ENCODE peak calls at places on chromosomes 11 and 22, in nine cellular contexts. One of them, this sample, is unnamed.

GRCh38 chr11:11533751-11534150 is 88.1 kb downstream of the GALNT18 start:
- DNase-seq in tibial nerve: no peak
- DNase-seq in GM10248: no peak
- DNase-seq in mammary epithelial cell: no peak
- DNase-seq in HFFc6: no peak
- DNase-seq in spleen: no peak
- DNase-seq in psoas muscle: no peak
- DNase-seq in kidney: no peak
- DNase-seq in GM06990: no peak
- DNase-seq in this sample: no peak

GRCh38 chr11:119144825-119145476 is 3.9 kb upstream of the ABCG4 start:
- DNase-seq in GM06990: no peak
- DNase-seq in tibial nerve: peak
- DNase-seq in HFFc6: peak
- DNase-seq in GM10248: peak
- DNase-seq in psoas muscle: peak
- DNase-seq in kidney: peak
- DNase-seq in spleen: no peak
- DNase-seq in mammary epithelial cell: peak
- DNase-seq in this sample: peak

GRCh38 chr11:31102316-31102715 is 267.2 kb downstream of the DCDC1 start:
- DNase-seq in HFFc6: no peak
- DNase-seq in GM06990: no peak
- DNase-seq in mammary epithelial cell: no peak
- DNase-seq in GM10248: no peak
- DNase-seq in kidney: no peak
- DNase-seq in tibial nerve: no peak
- DNase-seq in psoas muscle: no peak
- DNase-seq in spleen: no peak
- DNase-seq in this sample: no peak

GRCh38 chr11:11501546-11502274 is 120.1 kb downstream of the GALNT18 start:
- DNase-seq in GM10248: no peak
- DNase-seq in psoas muscle: no peak
- DNase-seq in tibial nerve: no peak
- DNase-seq in mammary epithelial cell: no peak
- DNase-seq in GM06990: no peak
- DNase-seq in HFFc6: no peak
- DNase-seq in kidney: no peak
- DNase-seq in spleen: no peak
- DNase-seq in this sample: no peak

GRCh38 chr11:125165111-125165663 is 636 bp downstream of the PKNOX2 start:
- DNase-seq in psoas muscle: peak
- DNase-seq in tibial nerve: no peak
- DNase-seq in spleen: no peak
- DNase-seq in kidney: peak
- DNase-seq in GM10248: peak
- DNase-seq in mammary epithelial cell: peak
- DNase-seq in GM06990: no peak
- DNase-seq in HFFc6: no peak
- DNase-seq in this sample: peak

GRCh38 chr11:11960687-11961086 is 47.7 kb downstream of the DKK3 start:
- DNase-seq in tibial nerve: no peak
- DNase-seq in GM06990: no peak
- DNase-seq in spleen: no peak
- DNase-seq in HFFc6: no peak
- DNase-seq in kidney: no peak
- DNase-seq in mammary epithelial cell: no peak
- DNase-seq in GM10248: no peak
- DNase-seq in psoas muscle: no peak
- DNase-seq in this sample: no peak

GRCh38 chr11:65459552-65459951 is 37.0 kb downstream of the NEAT1 start:
- DNase-seq in spleen: peak
- DNase-seq in psoas muscle: no peak
- DNase-seq in tibial nerve: no peak
- DNase-seq in GM06990: no peak
- DNase-seq in HFFc6: no peak
- DNase-seq in GM10248: peak
- DNase-seq in mammary epithelial cell: no peak
- DNase-seq in kidney: peak
- DNase-seq in this sample: no peak

GRCh38 chr11:57543601-57544000 is 6.2 kb downstream of the SMTNL1 start:
- DNase-seq in tibial nerve: no peak
- DNase-seq in psoas muscle: no peak
- DNase-seq in HFFc6: no peak
- DNase-seq in mammary epithelial cell: no peak
- DNase-seq in kidney: no peak
- DNase-seq in GM10248: no peak
- DNase-seq in GM06990: no peak
- DNase-seq in spleen: no peak
- DNase-seq in this sample: no peak

GRCh38 chr11:123360267-123360936 is 69.7 kb upstream of the GRAMD1B start:
- DNase-seq in kidney: no peak
- DNase-seq in HFFc6: no peak
- DNase-seq in GM10248: no peak
- DNase-seq in mammary epithelial cell: no peak
- DNase-seq in spleen: no peak
- DNase-seq in tibial nerve: no peak
- DNase-seq in psoas muscle: no peak
- DNase-seq in GM06990: no peak
- DNase-seq in this sample: no peak

GRCh38 chr11:123354371-123354770 is 75.7 kb upstream of the GRAMD1B start:
- DNase-seq in GM10248: no peak
- DNase-seq in mammary epithelial cell: no peak
- DNase-seq in spleen: no peak
- DNase-seq in HFFc6: no peak
- DNase-seq in GM06990: no peak
- DNase-seq in tibial nerve: no peak
- DNase-seq in psoas muscle: no peak
- DNase-seq in kidney: no peak
- DNase-seq in this sample: no peak

GRCh38 chr11:123357353-123357989 is 72.6 kb upstream of the GRAMD1B start:
- DNase-seq in tibial nerve: no peak
- DNase-seq in HFFc6: no peak
- DNase-seq in GM06990: no peak
- DNase-seq in psoas muscle: no peak
- DNase-seq in GM10248: no peak
- DNase-seq in spleen: no peak
- DNase-seq in mammary epithelial cell: no peak
- DNase-seq in kidney: no peak
- DNase-seq in this sample: no peak

GRCh38 chr11:123356539-123356938 is 73.5 kb upstream of the GRAMD1B start:
- DNase-seq in spleen: no peak
- DNase-seq in tibial nerve: no peak
- DNase-seq in kidney: no peak
- DNase-seq in psoas muscle: no peak
- DNase-seq in mammary epithelial cell: no peak
- DNase-seq in GM06990: no peak
- DNase-seq in HFFc6: no peak
- DNase-seq in GM10248: no peak
- DNase-seq in this sample: no peak

DNA sequence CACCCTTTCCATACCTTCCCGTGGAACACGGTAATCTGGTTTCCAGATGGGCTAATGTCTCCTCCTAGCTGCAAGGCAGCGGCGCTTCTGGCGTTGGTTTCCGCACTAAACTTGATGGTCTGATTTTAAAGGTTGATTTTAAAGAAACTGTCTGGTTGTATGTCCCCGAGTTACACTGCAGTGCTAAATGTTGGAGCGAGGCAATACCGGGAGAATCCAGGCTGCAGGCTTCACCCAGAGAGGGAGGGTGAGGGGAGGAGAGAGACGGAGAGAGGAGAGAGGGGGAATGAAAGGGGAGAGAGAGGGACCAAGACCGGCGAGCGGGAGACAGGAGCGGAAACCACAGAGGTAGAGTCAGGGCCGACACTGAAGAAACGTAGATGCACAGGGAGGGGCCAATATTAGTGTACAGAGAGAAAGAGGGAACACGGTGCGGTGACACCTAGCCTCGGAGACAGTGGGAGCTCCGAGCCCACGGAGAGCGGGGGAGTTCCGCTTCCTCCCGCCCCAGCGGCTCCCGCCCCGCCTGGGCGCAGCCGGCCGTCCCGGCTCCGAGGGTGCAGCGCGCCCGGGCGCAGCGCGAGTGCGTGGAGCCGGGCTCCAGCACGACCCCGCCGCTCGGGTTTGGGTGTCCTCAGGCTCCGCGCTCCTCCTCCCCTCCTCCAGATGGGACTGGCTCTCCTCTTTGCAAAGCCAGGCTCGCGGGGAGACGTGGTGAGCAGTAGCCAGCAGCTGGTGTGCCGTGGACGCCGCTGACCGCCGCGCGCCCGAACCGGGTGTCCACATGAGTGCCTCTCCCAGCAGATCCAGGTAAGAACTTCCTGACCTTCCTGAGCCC is 71.9 kb upstream of the GRAMD1B start:
- DNase-seq in spleen: peak
- DNase-seq in psoas muscle: peak
- DNase-seq in GM06990: peak
- DNase-seq in tibial nerve: no peak
- DNase-seq in GM10248: peak
- DNase-seq in kidney: peak
- DNase-seq in HFFc6: no peak
- DNase-seq in mammary epithelial cell: peak
- DNase-seq in this sample: peak
- TF ChIP-seq CTCF in spleen: no peak
- TF ChIP-seq CTCF in psoas muscle: peak
- TF ChIP-seq CTCF in GM06990: peak
- TF ChIP-seq CTCF in tibial nerve: no peak
- TF ChIP-seq CTCF in GM10248: peak
- TF ChIP-seq CTCF in kidney: no peak
- TF ChIP-seq CTCF in HFFc6: peak
- TF ChIP-seq CTCF in mammary epithelial cell: no peak
- TF ChIP-seq CTCF in this sample: no peak

GRCh38 chr22:41524809-41525449 is 19.3 kb downstream of the POLR3H start:
- DNase-seq in psoas muscle: no peak
- DNase-seq in spleen: peak
- DNase-seq in HFFc6: no peak
- DNase-seq in tibial nerve: no peak
- DNase-seq in mammary epithelial cell: no peak
- DNase-seq in GM06990: no peak
- DNase-seq in kidney: peak
- DNase-seq in GM10248: peak
- DNase-seq in this sample: peak

GRCh38 chr22:41522813-41523212 is 21.5 kb downstream of the POLR3H start:
- DNase-seq in HFFc6: no peak
- DNase-seq in kidney: no peak
- DNase-seq in GM10248: no peak
- DNase-seq in mammary epithelial cell: no peak
- DNase-seq in spleen: no peak
- DNase-seq in psoas muscle: no peak
- DNase-seq in GM06990: no peak
- DNase-seq in tibial nerve: no peak
- DNase-seq in this sample: no peak

GRCh38 chr22:41525450-41526225 is 18.6 kb downstream of the POLR3H start:
- DNase-seq in GM06990: no peak
- DNase-seq in spleen: no peak
- DNase-seq in GM10248: no peak
- DNase-seq in HFFc6: no peak
- DNase-seq in kidney: no peak
- DNase-seq in psoas muscle: no peak
- DNase-seq in mammary epithelial cell: no peak
- DNase-seq in tibial nerve: no peak
- DNase-seq in this sample: no peak

GRCh38 chr22:41524283-41524682 is 20.0 kb downstream of the POLR3H start:
- DNase-seq in psoas muscle: peak
- DNase-seq in GM06990: no peak
- DNase-seq in mammary epithelial cell: no peak
- DNase-seq in tibial nerve: peak
- DNase-seq in GM10248: no peak
- DNase-seq in spleen: no peak
- DNase-seq in HFFc6: no peak
- DNase-seq in kidney: peak
- DNase-seq in this sample: no peak

GRCh38 chr22:41523464-41524221 is 20.6 kb downstream of the POLR3H start:
- DNase-seq in GM06990: no peak
- DNase-seq in mammary epithelial cell: no peak
- DNase-seq in HFFc6: peak
- DNase-seq in spleen: peak
- DNase-seq in tibial nerve: no peak
- DNase-seq in kidney: peak
- DNase-seq in GM10248: no peak
- DNase-seq in psoas muscle: no peak
- DNase-seq in this sample: no peak
- TF ChIP-seq CTCF in GM06990: no peak
- TF ChIP-seq CTCF in mammary epithelial cell: no peak
- TF ChIP-seq CTCF in HFFc6: no peak
- TF ChIP-seq CTCF in spleen: no peak
- TF ChIP-seq CTCF in tibial nerve: no peak
- TF ChIP-seq CTCF in kidney: no peak
- TF ChIP-seq CTCF in GM10248: no peak
- TF ChIP-seq CTCF in psoas muscle: no peak
- TF ChIP-seq CTCF in this sample: no peak

DNA sequence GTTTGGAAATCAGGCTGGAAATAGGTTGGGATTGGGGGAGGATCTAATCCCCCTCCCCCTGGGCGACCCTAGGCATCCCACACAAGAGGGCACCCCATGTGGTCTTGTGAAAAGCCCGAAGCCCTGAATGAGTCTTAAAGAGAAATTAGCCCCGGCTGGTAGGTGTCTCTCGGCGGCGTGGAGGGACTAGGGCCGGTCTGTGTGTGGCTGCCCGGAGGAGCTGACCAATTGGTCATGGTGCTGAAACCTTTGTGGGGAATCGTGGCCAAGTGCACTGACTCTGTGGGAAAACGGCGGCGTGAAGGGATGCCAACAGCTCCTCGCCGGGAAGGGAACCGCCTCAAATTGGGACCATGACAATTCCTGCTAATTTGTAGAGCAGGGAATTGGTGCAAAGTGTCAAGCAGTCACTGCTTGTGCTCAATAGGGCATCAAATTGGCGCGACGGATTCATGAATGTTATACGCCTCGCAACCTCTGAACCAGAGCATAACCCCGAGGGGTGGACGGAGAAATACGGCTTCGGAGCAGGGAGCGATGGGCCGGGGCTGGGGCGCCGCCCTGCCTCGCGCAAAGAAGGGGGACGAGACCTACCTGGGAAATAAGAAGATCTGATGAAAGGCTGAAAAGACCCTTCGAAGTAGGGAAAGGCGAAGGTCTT is 1.5 kb downstream of the DBX1 start:
- DNase-seq in spleen: no peak
- DNase-seq in psoas muscle: peak
- DNase-seq in GM10248: peak
- DNase-seq in tibial nerve: no peak
- DNase-seq in kidney: peak
- DNase-seq in GM06990: no peak
- DNase-seq in HFFc6: peak
- DNase-seq in mammary epithelial cell: peak
- DNase-seq in this sample: peak
- TF ChIP-seq CTCF in spleen: no peak
- TF ChIP-seq CTCF in psoas muscle: no peak
- TF ChIP-seq CTCF in GM10248: no peak
- TF ChIP-seq CTCF in tibial nerve: no peak
- TF ChIP-seq CTCF in kidney: no peak
- TF ChIP-seq CTCF in GM06990: no peak
- TF ChIP-seq CTCF in HFFc6: no peak
- TF ChIP-seq CTCF in mammary epithelial cell: no peak
- TF ChIP-seq CTCF in this sample: no peak

DNA sequence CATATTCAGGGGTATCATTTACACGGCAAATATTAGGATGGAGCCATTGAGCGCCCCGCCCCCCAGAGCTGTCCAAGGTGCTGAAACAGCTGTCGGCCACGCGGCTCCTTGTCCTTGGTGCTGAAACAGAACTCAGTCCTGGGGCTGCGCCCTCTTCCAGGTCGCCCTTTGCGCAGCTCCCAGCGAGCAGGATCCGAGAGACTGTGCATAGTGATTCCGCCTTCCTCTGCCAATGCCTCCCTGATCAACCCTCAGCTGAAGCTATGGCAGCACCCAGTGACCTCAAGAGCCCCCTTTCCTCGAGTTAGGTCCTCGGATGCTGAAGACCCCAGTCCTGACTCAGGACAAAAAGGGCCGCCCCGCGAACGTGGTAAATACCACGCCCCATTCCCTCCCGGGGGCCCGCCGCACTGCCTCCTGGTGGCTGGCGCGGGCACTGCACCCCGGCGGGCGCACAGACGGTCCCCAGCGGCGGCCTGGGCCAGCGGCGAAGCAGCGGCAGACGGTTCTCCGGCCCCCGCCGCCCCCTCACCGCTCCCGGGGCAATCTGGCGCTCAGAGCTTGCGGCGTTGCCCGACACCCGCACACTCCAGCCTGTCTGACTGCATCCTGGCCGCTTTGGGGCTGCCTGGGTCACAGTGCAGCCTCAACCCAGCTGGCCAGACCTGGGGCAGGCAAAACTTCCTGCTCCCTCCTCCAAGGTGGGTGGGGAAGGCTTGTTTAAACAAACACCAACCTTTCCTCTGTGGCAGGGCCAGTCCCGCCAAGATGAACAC is 13.4 kb downstream of the SYT7 start:
- DNase-seq in GM06990: peak
- DNase-seq in HFFc6: peak
- DNase-seq in kidney: peak
- DNase-seq in tibial nerve: peak
- DNase-seq in GM10248: peak
- DNase-seq in spleen: peak
- DNase-seq in psoas muscle: peak
- DNase-seq in mammary epithelial cell: peak
- DNase-seq in this sample: peak
- TF ChIP-seq CTCF in GM06990: no peak
- TF ChIP-seq CTCF in HFFc6: peak
- TF ChIP-seq CTCF in kidney: peak
- TF ChIP-seq CTCF in tibial nerve: no peak
- TF ChIP-seq CTCF in GM10248: peak
- TF ChIP-seq CTCF in spleen: peak
- TF ChIP-seq CTCF in psoas muscle: peak
- TF ChIP-seq CTCF in mammary epithelial cell: peak
- TF ChIP-seq CTCF in this sample: peak